ENCODE peak calls at places on chromosomes 5 and 9, in ten cellular contexts. O is A549, T is A673, R is OCI-LY7, M is DND-41, C is cardiac muscle cell, W is prostate gland, H is GM23338, J is neuronal stem cell, U is kidney. E is an unnamed sample.

GRCh38 chr5:138949988-138950387 is 74.9 kb upstream of the LRRTM2 start:
- DNase-seq in J (no peak), O (no peak), H (no peak), M (no peak), R (no peak), C (no peak), W (no peak), U (peak; percentile 32), T (no peak), E (peak; percentile 56)

GRCh38 chr5:37206733-37207132 is 42.4 kb downstream of the CPLANE1 start:
- DNase-seq in U (no peak), W (no peak), O (no peak), H (no peak), J (no peak), C (peak; percentile 55), M (no peak), T (no peak), R (no peak), E (no peak)

GRCh38 chr9:116806075-116806474 is 119.0 kb downstream of the TRIM32 start:
- DNase-seq in O (peak; percentile 8), U (no peak), J (peak; percentile 56), H (peak; percentile 83), C (peak; percentile 32), W (no peak), M (peak; percentile 6), T (peak; percentile 28), R (peak; percentile 7), E (no peak)

GRCh38 chr5:115818821-115819220 is 2.4 kb upstream of the CDO1 start:
- DNase-seq in J (no peak), O (no peak), T (no peak), U (no peak), W (no peak), M (no peak), H (no peak), C (no peak), R (no peak), E (no peak)

GRCh38 chr5:143435207-143435657 is 31.7 kb upstream of the NR3C1 start:
- DNase-seq in U (no peak), H (no peak), J (no peak), M (peak; percentile 67), T (no peak), O (no peak), W (no peak), R (peak; percentile 95), C (peak; percentile 38), E (no peak)

GRCh38 chr5:172618574-172619365 is 22.3 kb upstream of the NEURL1B start:
- DNase-seq in M (no peak), H (no peak), C (no peak), T (no peak), W (no peak), O (no peak), J (no peak), R (no peak), U (no peak), E (peak; percentile 51)

GRCh38 chr9:112355305-112355953 is 22.0 kb upstream of the PTBP3 start:
- DNase-seq in O (no peak), U (no peak), T (no peak), M (no peak), H (no peak), C (peak; percentile 70), J (no peak), R (no peak), W (no peak), E (no peak)

GRCh38 chr5:68478306-68479091 is 262.9 kb downstream of the PIK3R1 start:
- DNase-seq in C (peak; percentile 37), T (no peak), U (no peak), H (no peak), O (no peak), M (no peak), W (no peak), R (no peak), J (no peak), E (no peak)

GRCh38 chr9:95486318-95486717 is 30.5 kb downstream of the PTCH1 start:
- DNase-seq in U (peak; percentile 86), J (no peak), M (no peak), R (no peak), O (no peak), W (peak; percentile 88), H (no peak), T (no peak), C (no peak), E (no peak)

GRCh38 chr9:116958886-116959285 is 271.8 kb downstream of the TRIM32 start:
- DNase-seq in T (no peak), O (no peak), W (no peak), U (no peak), H (no peak), C (no peak), J (no peak), M (no peak), R (no peak), E (no peak)

GRCh38 chr5:62334082-62334481 is 28.1 kb downstream of the KIF2A start:
- DNase-seq in H (no peak), C (no peak), R (no peak), T (no peak), J (no peak), U (no peak), O (no peak), M (no peak), W (no peak), E (no peak)

GRCh38 chr5:75608886-75609285 is 2.4 kb upstream of the ANKDD1B start:
- DNase-seq in J (no peak), W (no peak), T (no peak), O (no peak), C (no peak), U (no peak), M (no peak), H (no peak), R (no peak), E (no peak)

GRCh38 chr9:112170235-112170634 is 4.9 kb downstream of the SUSD1 start:
- DNase-seq in J (no peak), M (no peak), U (no peak), H (no peak), T (no peak), O (no peak), W (no peak), C (no peak), R (no peak), E (no peak)

GRCh38 chr5:50962934-50963646 is 296.7 kb downstream of the PARP8 start:
- DNase-seq in M (peak; percentile 68), J (peak; percentile 81), C (peak; percentile 68), R (peak; percentile 77), U (no peak), W (peak; percentile 63), T (peak; percentile 89), H (peak; percentile 84), O (peak; percentile 55), E (peak; percentile 83)

GRCh38 chr5:73459366-73459765 is 10.8 kb upstream of the FOXD1 start:
- DNase-seq in R (no peak), M (no peak), H (no peak), W (no peak), T (no peak), O (no peak), C (no peak), J (no peak), U (no peak), E (no peak)

DNA sequence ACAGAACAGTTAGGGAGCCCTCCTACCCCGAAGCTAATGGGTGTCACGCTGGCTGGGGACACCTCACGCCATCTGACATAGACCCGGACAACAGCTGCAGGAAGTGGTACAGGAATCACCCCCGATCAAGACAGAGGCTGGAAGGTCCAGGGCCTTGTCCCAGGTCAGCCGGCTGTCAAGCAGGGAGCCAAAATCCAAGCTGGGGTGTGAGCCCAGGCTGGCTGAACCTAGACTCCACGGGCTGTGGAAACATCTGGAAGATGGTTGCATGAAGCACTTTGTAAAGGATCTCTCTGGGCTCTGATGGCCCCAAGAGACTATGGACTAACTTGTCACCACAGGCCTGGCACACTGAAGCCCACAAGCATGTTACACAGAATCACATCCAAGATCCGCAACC is 68.9 kb upstream of the STXBP1 start:
- DNase-seq in J (no peak), T (no peak), W (no peak), R (no peak), O (no peak), H (no peak), C (no peak), U (no peak), M (no peak), E (no peak)
- H3K4me1 ChIP-seq in J (peaks cover 18% of the 10 kb centered on the region), T (no peaks in the 10 kb centered on the region), W (peaks cover 68% of the 10 kb centered on the region), R (no peaks in the 10 kb centered on the region), O (peaks cover 92% of the 10 kb centered on the region), H (peaks cover 11% of the 10 kb centered on the region), C (peaks cover 8% of the 10 kb centered on the region), U (peaks cover 57% of the 10 kb centered on the region), M (no peaks in the 10 kb centered on the region), E (no peaks in the 10 kb centered on the region)

GRCh38 chr5:67454957-67455561 is 258.5 kb upstream of the CD180 start:
- DNase-seq in M (no peak), O (no peak), J (no peak), H (no peak), C (no peak), U (no peak), T (peak; percentile 89), W (no peak), R (no peak), E (no peak)
- H3K4me1 ChIP-seq in M (no peaks in the 10 kb centered on the region), O (no peaks in the 10 kb centered on the region), J (no peaks in the 10 kb centered on the region), H (no peaks in the 10 kb centered on the region), C (no peaks in the 10 kb centered on the region), U (no peaks in the 10 kb centered on the region), T (peaks cover 51% of the 10 kb centered on the region), W (no peaks in the 10 kb centered on the region), R (no peaks in the 10 kb centered on the region), E (no peaks in the 10 kb centered on the region)

GRCh38 chr5:57173318-57174127 is at the start of gene GPBP1:
- DNase-seq in W (peak; percentile 99), H (peak; percentile 97), J (peak; percentile 99), T (peak; percentile 100), O (peak; percentile 99), M (peak; percentile 98), R (peak; percentile 96), U (peak; percentile 99), C (peak; percentile 100), E (peak; percentile 100)

GRCh38 chr5:57176350-57176857 is 2.5 kb downstream of the GPBP1 start:
- DNase-seq in M (no peak), U (no peak), H (no peak), C (peak; percentile 70), W (no peak), O (no peak), J (no peak), T (no peak), R (no peak), E (no peak)

GRCh38 chr5:57174128-57174849 is 430 bp downstream of the GPBP1 start:
- DNase-seq in W (no peak), H (peak; percentile 62), U (no peak), T (peak; percentile 46), R (peak; percentile 69), J (no peak), O (peak; percentile 36), C (peak; percentile 36), M (no peak), E (peak; percentile 71)

GRCh38 chr5:57175586-57175985 is 1.7 kb downstream of the GPBP1 start:
- DNase-seq in U (no peak), J (no peak), M (peak; percentile 12), W (no peak), C (no peak), R (peak; percentile 51), H (peak; percentile 50), T (peak; percentile 21), O (no peak), E (no peak)

GRCh38 chr5:57174850-57175525 is 1.1 kb downstream of the GPBP1 start:
- DNase-seq in M (no peak), R (no peak), C (no peak), W (peak; percentile 15), H (no peak), T (no peak), J (no peak), U (no peak), O (no peak), E (no peak)
- H3K4me1 ChIP-seq in M (peaks cover 68% of the 10 kb centered on the region), R (peaks cover 20% of the 10 kb centered on the region), C (peaks cover 22% of the 10 kb centered on the region), W (peaks cover 4% of the 10 kb centered on the region), H (peaks cover 22% of the 10 kb centered on the region), T (peaks cover 11% of the 10 kb centered on the region), J (peaks cover 4% of the 10 kb centered on the region), U (peaks cover 13% of the 10 kb centered on the region), O (peaks cover 38% of the 10 kb centered on the region), E (no peaks in the 10 kb centered on the region)

GRCh38 chr5:141608046-141608445 is 10.8 kb downstream of the DIAPH1 start:
- DNase-seq in W (no peak), O (no peak), T (no peak), H (no peak), J (no peak), M (no peak), C (no peak), U (no peak), R (no peak), E (no peak)
- H3K4me1 ChIP-seq in W (no peaks in the 10 kb centered on the region), O (peaks cover 50% of the 10 kb centered on the region), T (peaks cover 20% of the 10 kb centered on the region), H (peaks cover 1% of the 10 kb centered on the region), J (peaks cover 5% of the 10 kb centered on the region), M (peaks cover 96% of the 10 kb centered on the region), C (peaks cover under 1% of the 10 kb centered on the region), U (peaks cover 8% of the 10 kb centered on the region), R (peaks cover 47% of the 10 kb centered on the region), E (peaks cover 7% of the 10 kb centered on the region)

E was measured in sigmoid colon.